ENCODE peak calls at places on chromosomes 3 and 15, in five cellular contexts. I is stomach, N is A673, Y is colonic mucosa, Z is pancreas. S is an unnamed sample. For H3K4me1, the result is how much of the 10 kb centered on the place peaks cover.

GRCh38 chr3:146078031-146078430 is 83.0 kb downstream of the PLOD2 start:
- DNase-seq in N (no peak), I (no peak), Z (no peak), Y (no peak), S (no peak)

GRCh38 chr3:168591587-168591986 is 495.9 kb upstream of the GOLIM4 start:
- DNase-seq in I (no peak), Y (no peak), Z (no peak), N (no peak), S (no peak)

GRCh38 chr15:29518442-29518841 is 248.8 kb upstream of the NSMCE3 start:
- DNase-seq in I (no peak), Y (no peak), Z (no peak), N (no peak), S (no peak)

GRCh38 chr15:101710806-101711205 is 13.5 kb downstream of the TARS3 start:
- DNase-seq in Y (no peak), N (no peak), I (no peak), Z (no peak), S (no peak)

GRCh38 chr3:149581681-149582349 is 76.0 kb downstream of the WWTR1 start:
- DNase-seq in I (no peak), Z (no peak), N (peak), Y (no peak), S (peak)

GRCh38 chr15:51801391-51801835 is 28.0 kb upstream of the TMOD3 start:
- DNase-seq in I (no peak), Y (no peak), N (peak), Z (no peak), S (peak)

GRCh38 chr15:57559875-57560274 is 31.8 kb upstream of the MYZAP start:
- DNase-seq in N (peak), Y (peak), I (peak), Z (peak), S (peak)

GRCh38 chr3:18127864-18128185 is 297.3 kb downstream of the SATB1 start:
- DNase-seq in Z (no peak), N (no peak), I (no peak), Y (no peak), S (no peak)

GRCh38 chr3:126664591-126665214 is 9.8 kb upstream of the TXNRD3 start:
- DNase-seq in N (no peak), Z (no peak), I (no peak), Y (no peak), S (no peak)

GRCh38 chr3:44047796-44048195 is 193.9 kb upstream of the TOPAZ1 start:
- DNase-seq in N (no peak), I (no peak), Z (no peak), Y (no peak), S (no peak)

GRCh38 chr3:16741890-16742289 is 136.7 kb upstream of the DAZL start:
- DNase-seq in Y (no peak), N (no peak), Z (no peak), I (no peak), S (no peak)

GRCh38 chr3:56818156-56818985 is 16.6 kb upstream of the ARHGEF3 start:
- DNase-seq in N (no peak), Z (no peak), Y (no peak), I (no peak), S (no peak)

GRCh38 chr15:48363474-48363873 is 32.2 kb downstream of the DUT start:
- DNase-seq in Y (no peak), N (no peak), I (no peak), Z (no peak), S (no peak)

GRCh38 chr3:27971600-27971999 is 249.5 kb upstream of the EOMES start:
- DNase-seq in Y (no peak), N (no peak), Z (no peak), I (no peak), S (no peak)

GRCh38 chr15:75362642-75363249 is 5.7 kb downstream of the MAN2C1 start:
- DNase-seq in I (no peak), Z (no peak), Y (no peak), N (no peak), S (no peak)

GRCh38 chr15:38474155-38474757 is 20.3 kb downstream of the FAM98B start:
- DNase-seq in Z (no peak), N (peak), I (no peak), Y (peak), S (peak)

GRCh38 chr3:43320288-43320687 is 33.9 kb downstream of the SNRK start:
- DNase-seq in Y (no peak), N (no peak), Z (no peak), I (no peak), S (no peak)

GRCh38 chr3:174441588-174442316 is 417.4 kb upstream of the NAALADL2 start:
- DNase-seq in N (peak), Y (no peak), I (no peak), Z (no peak), S (no peak)

GRCh38 chr3:30007668-30008067 is 598.7 kb upstream of the TGFBR2 start:
- DNase-seq in Y (no peak), Z (no peak), N (peak), I (no peak), S (no peak)

GRCh38 chr3:186909078-186909853 is 21.1 kb upstream of the ST6GAL1 start:
- DNase-seq in I (peak), N (no peak), Z (no peak), Y (peak), S (peak)

GRCh38 chr15:62363913-62364312 is 198.8 kb upstream of the C2CD4B start:
- DNase-seq in Y (no peak), N (no peak), Z (no peak), I (no peak), S (no peak)

GRCh38 chr3:447671-448070 is 251.1 kb downstream of the CHL1 start:
- DNase-seq in Z (no peak), N (no peak), Y (no peak), I (no peak), S (no peak)

GRCh38 chr15:66233487-66234415 is 19.8 kb downstream of the MEGF11 start:
- DNase-seq in Y (no peak), Z (no peak), I (no peak), N (peak), S (no peak)

GRCh38 chr3:13277130-13277783 is 142.9 kb downstream of the NUP210 start:
- DNase-seq in N (no peak), I (no peak), Y (no peak), Z (no peak), S (no peak)

DNA sequence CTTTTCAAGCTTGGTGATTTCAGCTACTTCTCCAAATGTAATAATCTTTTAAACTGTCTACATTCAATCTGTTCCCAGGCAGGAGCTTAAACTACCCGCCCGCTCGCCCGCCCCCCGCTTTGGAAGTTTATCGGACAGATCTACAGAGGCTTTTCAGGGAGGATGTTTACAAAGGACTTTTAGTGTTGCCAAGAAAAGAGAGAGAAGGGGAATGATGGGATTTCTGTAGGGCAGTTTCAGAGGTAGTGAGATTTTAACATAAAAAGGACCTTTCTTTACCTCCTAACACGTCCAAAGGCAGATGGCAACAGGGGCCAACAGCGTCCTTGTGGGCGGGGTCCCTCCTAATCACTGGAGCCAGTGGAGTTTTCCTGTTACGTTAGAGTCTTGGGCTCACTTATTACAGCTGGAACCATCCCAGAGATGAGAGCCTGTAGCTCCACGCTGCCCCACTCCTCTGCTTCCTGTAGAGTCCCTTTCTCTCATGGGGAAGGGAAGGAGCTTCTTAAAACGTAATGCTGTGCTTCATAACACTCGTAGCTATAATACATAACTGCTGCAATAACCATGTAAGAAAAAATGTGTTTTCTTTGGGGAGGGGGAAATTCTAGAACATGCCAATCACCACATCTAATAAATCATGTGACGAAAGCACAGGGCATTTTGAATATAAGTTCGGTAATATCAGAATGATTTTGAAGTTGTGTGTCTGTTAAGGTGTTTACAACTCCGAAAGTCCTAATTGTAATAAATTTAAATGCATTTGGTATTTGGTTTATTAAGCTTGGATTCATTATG is 30.9 kb downstream of the HES1 start:
- DNase-seq in Y (no peak), N (peak), Z (no peak), I (no peak), S (no peak)
- H3K4me3 ChIP-seq in Y (no peak), N (no peak), Z (no peak), I (no peak), S (no peak)

DNA sequence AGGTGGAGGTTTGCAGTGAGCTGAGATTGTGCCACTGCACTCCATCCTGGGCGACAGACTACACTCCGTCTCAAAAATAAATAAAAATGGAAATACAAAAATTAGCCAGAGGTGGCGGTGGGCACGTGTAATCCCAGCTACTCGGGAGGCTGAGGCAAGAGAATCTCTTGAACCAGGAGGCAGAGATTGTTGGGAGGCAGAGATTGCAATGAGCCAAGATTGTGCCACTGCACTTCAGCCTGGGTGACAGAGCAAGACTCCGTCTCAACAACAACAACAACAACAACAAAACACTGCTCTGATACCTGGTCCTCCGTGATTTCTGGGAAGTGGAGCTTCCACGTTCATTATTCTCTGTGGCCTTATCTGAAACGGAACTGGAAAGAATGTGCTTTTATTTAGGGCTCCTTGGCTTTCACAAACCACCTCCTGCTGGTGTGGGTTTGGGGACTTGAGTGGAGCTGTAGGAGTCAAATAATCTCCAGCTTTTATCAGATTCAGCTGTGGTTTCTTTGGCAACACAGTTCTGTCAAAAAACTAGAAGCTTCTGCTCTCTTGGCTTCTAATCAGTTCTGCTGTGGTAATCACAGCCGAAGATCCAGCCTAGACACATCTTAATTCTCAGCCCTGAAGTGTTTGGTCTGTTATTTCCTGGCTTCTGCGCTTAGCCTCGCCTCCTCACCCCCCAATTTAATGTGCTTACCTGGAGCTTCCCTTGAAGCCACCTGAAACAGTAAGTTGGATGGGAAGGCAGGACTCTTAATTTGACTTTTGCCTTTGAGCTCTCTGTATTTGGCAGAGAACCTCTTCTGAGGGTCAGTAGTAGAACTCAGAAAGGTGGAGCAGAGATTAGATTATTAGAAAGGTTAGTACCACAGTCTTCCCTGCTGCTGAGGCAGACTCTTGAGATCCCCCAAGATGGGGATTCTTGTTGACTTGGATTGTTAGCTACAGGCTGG is 21.4 kb downstream of the IRAK2 start:
- DNase-seq in Z (no peak), I (no peak), N (no peak), Y (no peak), S (no peak)
- H3K4me1 ChIP-seq in Z (under half), I (under half), N (under half), Y (under half), S (under half)

DNA sequence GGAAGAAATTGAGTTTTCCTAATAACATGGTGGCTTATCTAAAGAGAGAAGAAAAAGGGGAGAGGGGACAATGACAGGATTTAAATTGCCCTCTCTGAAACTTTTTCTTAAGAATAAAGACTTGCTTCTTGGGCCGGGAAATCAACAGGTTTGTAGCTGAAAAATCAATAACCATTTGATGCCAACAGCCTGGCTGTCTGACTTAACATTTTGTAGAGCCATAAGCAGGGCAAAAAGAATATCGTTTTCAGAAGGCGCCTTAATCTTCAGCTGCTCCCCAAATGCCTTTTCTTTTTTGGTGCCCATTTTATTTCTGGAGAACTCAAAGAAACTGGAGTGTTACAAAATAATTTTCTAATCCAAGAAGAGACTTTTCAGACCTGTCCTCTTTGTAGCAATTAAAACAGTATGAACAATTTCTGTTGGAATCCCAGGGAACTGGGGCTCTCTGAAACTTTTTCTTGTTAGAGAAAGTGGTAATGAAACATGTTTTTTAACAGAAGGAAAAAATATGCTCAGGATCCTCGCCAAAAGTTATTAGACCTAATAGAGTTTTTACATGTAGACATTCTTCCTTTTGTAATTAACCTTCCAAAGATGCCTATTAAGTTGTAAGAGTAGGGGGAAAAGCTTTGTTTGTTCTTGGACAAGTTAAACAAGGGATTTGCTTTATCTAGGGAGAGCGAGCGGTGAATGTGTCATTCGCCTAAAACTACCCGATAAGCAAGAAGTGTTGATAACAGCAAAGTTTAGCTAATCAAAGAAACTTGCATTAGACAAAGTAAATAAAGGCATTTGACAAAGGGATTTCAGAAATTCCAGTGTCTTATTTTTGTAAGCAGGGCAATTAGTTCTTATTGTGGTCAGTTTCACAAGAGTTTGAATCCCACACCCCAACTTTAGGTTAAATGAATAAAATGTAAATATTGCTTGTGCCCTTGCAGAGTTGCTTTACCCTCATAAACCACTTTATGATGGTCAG is 2.2 kb downstream of the RARB start:
- DNase-seq in Z (no peak), N (no peak), I (no peak), Y (no peak), S (no peak)
- H3K4me3 ChIP-seq in Z (peak), N (no peak), I (peak), Y (no peak), S (no peak)

DNA sequence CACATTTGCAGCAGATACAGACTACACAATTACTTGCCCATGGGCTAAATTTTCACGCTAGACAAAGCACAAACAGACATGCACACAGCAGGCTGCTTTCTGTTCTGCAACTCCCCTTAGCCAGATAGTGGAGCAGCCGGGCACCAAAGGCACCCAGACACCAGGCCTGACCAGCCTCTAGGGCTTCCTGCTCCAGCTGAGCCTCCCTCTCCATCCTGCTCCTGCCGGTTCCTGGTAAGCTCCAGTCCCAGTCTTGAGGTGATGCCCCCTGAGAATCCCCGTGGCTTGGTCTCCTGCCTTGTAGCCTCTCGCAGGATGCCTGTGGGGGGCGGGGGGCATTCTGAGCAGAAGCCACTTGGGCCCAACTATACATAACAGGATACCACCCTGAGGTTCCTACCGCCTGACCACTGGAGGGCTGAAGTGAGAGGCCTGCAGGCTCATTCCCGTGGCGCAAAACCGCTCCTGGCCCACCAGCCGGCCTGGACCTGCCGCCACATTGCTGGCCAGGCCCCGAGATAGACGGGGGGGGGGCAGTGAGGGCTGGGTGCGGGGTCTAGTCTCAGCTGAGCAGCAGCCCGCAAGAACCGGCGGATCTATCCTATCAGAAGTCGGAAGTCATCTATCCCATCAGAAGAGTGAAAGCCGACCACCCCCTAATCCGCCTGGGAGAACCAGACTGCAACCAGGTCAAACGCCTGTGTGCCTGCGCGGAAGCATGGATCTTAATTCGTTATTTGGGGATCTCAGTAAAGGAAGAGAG is 3.9 kb downstream of the FOXL2 start:
- DNase-seq in Z (no peak), I (no peak), Y (no peak), N (no peak), S (no peak)
- H3K4me1 ChIP-seq in Z (under half), I (under half), Y (under half), N (under half), S (under half)

GRCh38 chr3:150759947-150760346 is 3.0 kb downstream of the SIAH2 start:
- DNase-seq in N (no peak), I (no peak), Y (no peak), Z (no peak), S (no peak)
- H3K4me3 ChIP-seq in N (peak), I (peak), Y (peak), Z (peak), S (no peak)